ENCODE peak calls at places on chromosomes 16 and 17, in ten cellular contexts. One of them, this sample, is unnamed.

GRCh38 chr17:64008830-64009229 is 10.7 kb downstream of the PRR29 start:
- DNase-seq in uterus: no peak
- DNase-seq in psoas muscle: no peak
- DNase-seq in neural progenitor cell: no peak
- DNase-seq in suprapubic skin: peak
- DNase-seq in right atrium auricular region: peak
- DNase-seq in mesothelial cell of epicardium: no peak
- DNase-seq in colonic mucosa: peak
- DNase-seq in fibroblast of pulmonary artery: no peak
- DNase-seq in left ventricle myocardium inferior: no peak
- DNase-seq in this sample: no peak

GRCh38 chr16:5064915-5065314 is 841 bp downstream of the C16orf89 start:
- DNase-seq in right atrium auricular region: no peak
- DNase-seq in psoas muscle: no peak
- DNase-seq in fibroblast of pulmonary artery: no peak
- DNase-seq in uterus: no peak
- DNase-seq in mesothelial cell of epicardium: no peak
- DNase-seq in left ventricle myocardium inferior: no peak
- DNase-seq in colonic mucosa: peak
- DNase-seq in suprapubic skin: no peak
- DNase-seq in neural progenitor cell: no peak
- DNase-seq in this sample: no peak

GRCh38 chr16:57480127-57480753 is 6.1 kb downstream of the DOK4 start:
- DNase-seq in left ventricle myocardium inferior: peak
- DNase-seq in colonic mucosa: peak
- DNase-seq in psoas muscle: peak
- DNase-seq in suprapubic skin: no peak
- DNase-seq in mesothelial cell of epicardium: no peak
- DNase-seq in fibroblast of pulmonary artery: peak
- DNase-seq in uterus: peak
- DNase-seq in neural progenitor cell: no peak
- DNase-seq in right atrium auricular region: no peak
- DNase-seq in this sample: no peak

GRCh38 chr16:69123894-69124293 is 8.5 kb downstream of the CHTF8 start:
- DNase-seq in fibroblast of pulmonary artery: peak
- DNase-seq in colonic mucosa: peak
- DNase-seq in right atrium auricular region: no peak
- DNase-seq in suprapubic skin: no peak
- DNase-seq in uterus: no peak
- DNase-seq in neural progenitor cell: peak
- DNase-seq in psoas muscle: no peak
- DNase-seq in left ventricle myocardium inferior: no peak
- DNase-seq in mesothelial cell of epicardium: peak
- DNase-seq in this sample: peak

GRCh38 chr16:11308493-11309283 is 27.6 kb upstream of the PRM1 start:
- DNase-seq in neural progenitor cell: peak
- DNase-seq in mesothelial cell of epicardium: no peak
- DNase-seq in suprapubic skin: no peak
- DNase-seq in fibroblast of pulmonary artery: no peak
- DNase-seq in left ventricle myocardium inferior: no peak
- DNase-seq in uterus: no peak
- DNase-seq in colonic mucosa: no peak
- DNase-seq in right atrium auricular region: no peak
- DNase-seq in psoas muscle: no peak
- DNase-seq in this sample: no peak

GRCh38 chr16:54145881-54146280 is 140.7 kb downstream of the IRX3 start:
- DNase-seq in suprapubic skin: no peak
- DNase-seq in right atrium auricular region: no peak
- DNase-seq in uterus: no peak
- DNase-seq in neural progenitor cell: no peak
- DNase-seq in left ventricle myocardium inferior: no peak
- DNase-seq in mesothelial cell of epicardium: no peak
- DNase-seq in colonic mucosa: no peak
- DNase-seq in psoas muscle: no peak
- DNase-seq in fibroblast of pulmonary artery: no peak
- DNase-seq in this sample: no peak

GRCh38 chr16:77359065-77359502 is 75.8 kb downstream of the ADAMTS18 start:
- DNase-seq in left ventricle myocardium inferior: no peak
- DNase-seq in right atrium auricular region: no peak
- DNase-seq in fibroblast of pulmonary artery: peak
- DNase-seq in colonic mucosa: no peak
- DNase-seq in mesothelial cell of epicardium: no peak
- DNase-seq in neural progenitor cell: peak
- DNase-seq in suprapubic skin: no peak
- DNase-seq in psoas muscle: no peak
- DNase-seq in uterus: no peak
- DNase-seq in this sample: no peak

GRCh38 chr17:2337152-2337810 is at the start of gene SGSM2:
- DNase-seq in mesothelial cell of epicardium: peak
- DNase-seq in neural progenitor cell: peak
- DNase-seq in fibroblast of pulmonary artery: peak
- DNase-seq in suprapubic skin: peak
- DNase-seq in right atrium auricular region: no peak
- DNase-seq in psoas muscle: peak
- DNase-seq in colonic mucosa: peak
- DNase-seq in uterus: peak
- DNase-seq in left ventricle myocardium inferior: peak
- DNase-seq in this sample: peak

GRCh38 chr16:24568392-24568791 is 29.0 kb downstream of the RBBP6 start:
- DNase-seq in mesothelial cell of epicardium: no peak
- DNase-seq in colonic mucosa: no peak
- DNase-seq in fibroblast of pulmonary artery: peak
- DNase-seq in suprapubic skin: no peak
- DNase-seq in psoas muscle: no peak
- DNase-seq in left ventricle myocardium inferior: no peak
- DNase-seq in neural progenitor cell: no peak
- DNase-seq in right atrium auricular region: no peak
- DNase-seq in uterus: no peak
- DNase-seq in this sample: no peak
- TF ChIP-seq CTCF in mesothelial cell of epicardium: no peak
- TF ChIP-seq CTCF in colonic mucosa: no peak
- TF ChIP-seq CTCF in fibroblast of pulmonary artery: peak
- TF ChIP-seq CTCF in suprapubic skin: no peak
- TF ChIP-seq CTCF in psoas muscle: peak
- TF ChIP-seq CTCF in left ventricle myocardium inferior: peak
- TF ChIP-seq CTCF in neural progenitor cell: peak
- TF ChIP-seq CTCF in right atrium auricular region: peak
- TF ChIP-seq CTCF in uterus: no peak
- TF ChIP-seq CTCF in this sample: no peak

GRCh38 chr17:49896222-49896621 is 48.4 kb upstream of the TAC4 start:
- DNase-seq in mesothelial cell of epicardium: no peak
- DNase-seq in neural progenitor cell: no peak
- DNase-seq in fibroblast of pulmonary artery: no peak
- DNase-seq in uterus: no peak
- DNase-seq in suprapubic skin: no peak
- DNase-seq in colonic mucosa: no peak
- DNase-seq in right atrium auricular region: no peak
- DNase-seq in psoas muscle: no peak
- DNase-seq in left ventricle myocardium inferior: no peak
- DNase-seq in this sample: no peak

GRCh38 chr17:49901460-49902331 is 53.8 kb upstream of the TAC4 start:
- DNase-seq in psoas muscle: no peak
- DNase-seq in fibroblast of pulmonary artery: no peak
- DNase-seq in suprapubic skin: no peak
- DNase-seq in right atrium auricular region: no peak
- DNase-seq in uterus: no peak
- DNase-seq in left ventricle myocardium inferior: no peak
- DNase-seq in neural progenitor cell: peak
- DNase-seq in mesothelial cell of epicardium: peak
- DNase-seq in colonic mucosa: no peak
- DNase-seq in this sample: no peak

GRCh38 chr17:49899588-49899987 is 51.7 kb upstream of the TAC4 start:
- DNase-seq in mesothelial cell of epicardium: no peak
- DNase-seq in psoas muscle: no peak
- DNase-seq in neural progenitor cell: no peak
- DNase-seq in left ventricle myocardium inferior: no peak
- DNase-seq in right atrium auricular region: no peak
- DNase-seq in colonic mucosa: no peak
- DNase-seq in uterus: no peak
- DNase-seq in fibroblast of pulmonary artery: no peak
- DNase-seq in suprapubic skin: no peak
- DNase-seq in this sample: no peak

GRCh38 chr17:49896860-49897259 is 49.0 kb upstream of the TAC4 start:
- DNase-seq in mesothelial cell of epicardium: no peak
- DNase-seq in fibroblast of pulmonary artery: no peak
- DNase-seq in neural progenitor cell: no peak
- DNase-seq in psoas muscle: no peak
- DNase-seq in colonic mucosa: no peak
- DNase-seq in suprapubic skin: no peak
- DNase-seq in right atrium auricular region: no peak
- DNase-seq in uterus: no peak
- DNase-seq in left ventricle myocardium inferior: no peak
- DNase-seq in this sample: no peak

DNA sequence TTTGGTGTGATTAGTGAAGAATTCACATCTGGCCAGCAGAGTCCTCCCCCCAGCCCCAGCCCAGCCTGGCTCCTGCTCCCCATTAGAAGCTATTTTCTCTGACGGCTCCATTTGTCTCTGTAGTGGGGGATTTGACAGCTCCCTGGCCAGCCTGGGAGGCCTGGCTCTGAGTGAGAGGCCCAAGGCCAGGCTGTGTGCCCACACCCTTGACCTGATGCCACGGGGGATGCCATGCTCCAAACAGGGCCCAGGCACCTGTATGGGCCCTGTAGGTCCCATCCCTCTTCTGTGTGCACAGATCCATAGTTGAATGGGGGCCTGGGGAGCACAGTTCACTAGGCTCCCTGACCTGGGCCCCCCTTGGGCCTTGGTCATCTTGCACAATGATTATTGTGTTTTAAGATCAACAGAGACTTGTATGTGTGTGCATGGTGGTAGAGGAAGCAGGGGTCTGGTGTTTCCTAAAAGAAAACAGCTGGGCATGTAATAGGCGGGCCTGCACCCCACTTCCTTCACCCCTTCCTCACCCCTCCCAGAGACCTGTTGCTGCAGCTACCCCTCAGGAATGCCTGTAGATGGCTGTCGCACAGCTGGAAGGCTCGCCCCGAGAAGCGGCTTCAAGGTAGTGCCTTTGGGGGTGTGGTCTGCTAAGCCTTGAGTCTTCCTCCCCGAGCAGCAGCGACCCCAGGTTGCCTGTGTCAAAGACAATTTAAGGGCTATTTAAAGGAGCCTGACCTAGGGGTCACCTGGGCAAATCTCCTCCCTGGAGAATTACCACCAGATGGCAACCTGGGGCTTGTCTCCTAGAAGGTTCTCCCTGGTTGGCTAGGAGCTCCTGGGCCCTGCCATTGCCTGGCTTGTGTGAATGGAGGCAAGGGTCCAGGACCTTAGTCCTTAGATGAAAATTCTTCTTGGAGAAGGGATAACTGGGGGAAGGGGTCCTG is 51.0 kb upstream of the TAC4 start:
- DNase-seq in left ventricle myocardium inferior: no peak
- DNase-seq in neural progenitor cell: peak
- DNase-seq in colonic mucosa: no peak
- DNase-seq in uterus: no peak
- DNase-seq in suprapubic skin: no peak
- DNase-seq in mesothelial cell of epicardium: no peak
- DNase-seq in right atrium auricular region: no peak
- DNase-seq in psoas muscle: no peak
- DNase-seq in fibroblast of pulmonary artery: peak
- DNase-seq in this sample: no peak
- TF ChIP-seq CTCF in left ventricle myocardium inferior: no peak
- TF ChIP-seq CTCF in neural progenitor cell: peak
- TF ChIP-seq CTCF in colonic mucosa: no peak
- TF ChIP-seq CTCF in uterus: no peak
- TF ChIP-seq CTCF in suprapubic skin: no peak
- TF ChIP-seq CTCF in mesothelial cell of epicardium: no peak
- TF ChIP-seq CTCF in right atrium auricular region: no peak
- TF ChIP-seq CTCF in psoas muscle: no peak
- TF ChIP-seq CTCF in fibroblast of pulmonary artery: no peak
- TF ChIP-seq CTCF in this sample: no peak

GRCh38 chr16:67930191-67930590 is 1.5 kb downstream of the CTRL start:
- DNase-seq in colonic mucosa: no peak
- DNase-seq in neural progenitor cell: no peak
- DNase-seq in right atrium auricular region: no peak
- DNase-seq in suprapubic skin: peak
- DNase-seq in psoas muscle: no peak
- DNase-seq in fibroblast of pulmonary artery: no peak
- DNase-seq in uterus: no peak
- DNase-seq in left ventricle myocardium inferior: no peak
- DNase-seq in mesothelial cell of epicardium: no peak
- DNase-seq in this sample: no peak

GRCh38 chr16:67933805-67934204 is 2.1 kb upstream of the CTRL start:
- DNase-seq in colonic mucosa: no peak
- DNase-seq in psoas muscle: no peak
- DNase-seq in right atrium auricular region: no peak
- DNase-seq in neural progenitor cell: no peak
- DNase-seq in left ventricle myocardium inferior: no peak
- DNase-seq in mesothelial cell of epicardium: no peak
- DNase-seq in fibroblast of pulmonary artery: no peak
- DNase-seq in suprapubic skin: no peak
- DNase-seq in uterus: no peak
- DNase-seq in this sample: no peak

GRCh38 chr16:67932462-67932840 is 789 bp upstream of the CTRL start:
- DNase-seq in colonic mucosa: no peak
- DNase-seq in psoas muscle: no peak
- DNase-seq in suprapubic skin: no peak
- DNase-seq in left ventricle myocardium inferior: no peak
- DNase-seq in uterus: no peak
- DNase-seq in mesothelial cell of epicardium: no peak
- DNase-seq in fibroblast of pulmonary artery: no peak
- DNase-seq in right atrium auricular region: no peak
- DNase-seq in neural progenitor cell: no peak
- DNase-seq in this sample: no peak

GRCh38 chr16:67930678-67931211 is 917 bp downstream of the CTRL start:
- DNase-seq in mesothelial cell of epicardium: no peak
- DNase-seq in uterus: no peak
- DNase-seq in left ventricle myocardium inferior: no peak
- DNase-seq in fibroblast of pulmonary artery: no peak
- DNase-seq in right atrium auricular region: no peak
- DNase-seq in psoas muscle: peak
- DNase-seq in suprapubic skin: no peak
- DNase-seq in neural progenitor cell: no peak
- DNase-seq in colonic mucosa: no peak
- DNase-seq in this sample: no peak

GRCh38 chr16:67931712-67932461 is at the start of gene CTRL:
- DNase-seq in uterus: no peak
- DNase-seq in suprapubic skin: no peak
- DNase-seq in left ventricle myocardium inferior: no peak
- DNase-seq in colonic mucosa: no peak
- DNase-seq in neural progenitor cell: no peak
- DNase-seq in mesothelial cell of epicardium: no peak
- DNase-seq in fibroblast of pulmonary artery: no peak
- DNase-seq in right atrium auricular region: no peak
- DNase-seq in psoas muscle: peak
- DNase-seq in this sample: no peak
- TF ChIP-seq CTCF in uterus: no peak
- TF ChIP-seq CTCF in suprapubic skin: no peak
- TF ChIP-seq CTCF in left ventricle myocardium inferior: no peak
- TF ChIP-seq CTCF in colonic mucosa: no peak
- TF ChIP-seq CTCF in neural progenitor cell: no peak
- TF ChIP-seq CTCF in mesothelial cell of epicardium: no peak
- TF ChIP-seq CTCF in fibroblast of pulmonary artery: peak
- TF ChIP-seq CTCF in right atrium auricular region: no peak
- TF ChIP-seq CTCF in psoas muscle: peak
- TF ChIP-seq CTCF in this sample: no peak

DNA sequence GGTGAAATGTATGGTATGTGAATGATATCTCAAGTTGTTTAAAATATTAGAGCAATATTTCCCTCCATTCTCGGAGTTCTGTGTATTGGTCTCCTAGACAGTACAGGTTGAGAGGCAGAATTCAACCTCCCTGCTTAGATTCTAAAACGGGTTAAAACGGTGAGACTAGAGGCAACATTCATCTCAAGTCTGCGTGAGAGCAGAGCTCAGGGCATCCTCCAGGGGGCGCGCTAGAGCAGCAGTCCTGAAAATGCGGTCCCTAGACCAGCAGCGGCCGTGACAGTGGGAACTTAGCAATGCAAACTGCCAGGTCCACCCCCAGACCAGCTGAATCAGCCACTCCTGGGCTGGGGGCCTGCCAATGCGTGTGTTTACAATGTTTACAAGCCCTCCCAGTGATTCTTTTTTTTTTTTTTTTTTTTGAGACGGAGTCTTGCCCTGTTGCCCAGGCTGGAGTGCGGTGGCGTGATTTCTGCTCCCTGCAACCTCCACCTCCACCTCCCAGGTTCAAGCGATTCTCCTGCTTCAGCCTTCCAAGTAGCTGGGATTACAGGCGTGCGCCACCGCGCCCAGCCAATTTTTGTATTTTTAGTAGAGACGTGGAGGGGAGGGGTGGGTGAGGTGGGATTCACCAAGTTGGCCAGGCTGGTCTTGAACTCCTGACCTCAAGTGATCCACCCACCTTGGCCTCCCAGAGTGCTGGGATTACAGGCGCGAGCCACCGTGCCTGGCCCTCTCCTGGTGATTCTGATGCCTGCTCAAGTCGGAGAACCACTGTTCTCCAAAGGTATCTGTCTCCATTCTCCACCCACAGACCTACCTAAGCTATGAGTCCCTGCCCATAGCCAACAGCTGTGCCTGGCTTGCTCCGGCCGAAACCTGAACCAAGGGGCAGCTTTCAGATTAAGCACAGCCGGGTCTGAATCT is 24.2 kb downstream of the KLHL36 start:
- DNase-seq in suprapubic skin: peak
- DNase-seq in uterus: peak
- DNase-seq in left ventricle myocardium inferior: peak
- DNase-seq in mesothelial cell of epicardium: peak
- DNase-seq in neural progenitor cell: peak
- DNase-seq in right atrium auricular region: peak
- DNase-seq in fibroblast of pulmonary artery: peak
- DNase-seq in psoas muscle: peak
- DNase-seq in colonic mucosa: peak
- DNase-seq in this sample: peak
- TF ChIP-seq CTCF in suprapubic skin: peak
- TF ChIP-seq CTCF in uterus: peak
- TF ChIP-seq CTCF in left ventricle myocardium inferior: peak
- TF ChIP-seq CTCF in mesothelial cell of epicardium: peak
- TF ChIP-seq CTCF in neural progenitor cell: peak
- TF ChIP-seq CTCF in right atrium auricular region: peak
- TF ChIP-seq CTCF in fibroblast of pulmonary artery: peak
- TF ChIP-seq CTCF in psoas muscle: peak
- TF ChIP-seq CTCF in colonic mucosa: peak
- TF ChIP-seq CTCF in this sample: peak